ENCODE peak calls at places on chromosomes 13 and 19, in four cellular contexts. A, B, T and W are unnamed samples.

GRCh38 chr13:112931028-112931934 is 37.7 kb upstream of the MCF2L start:
- DNase-seq in A (peak), B (peak), T (no peak), W (no peak)

GRCh38 chr13:27578121-27579030 is 42.0 kb downstream of the LNX2 start:
- DNase-seq in A (no peak), B (no peak), T (no peak), W (no peak)

GRCh38 chr13:98577823-98578285 is 947 bp upstream of the STK24 start:
- DNase-seq in A (no peak), B (no peak), T (peak), W (no peak)

GRCh38 chr13:49308977-49309408 is 61.3 kb downstream of the CDADC1 start:
- DNase-seq in A (no peak), B (peak), T (no peak), W (no peak)

GRCh38 chr13:66660013-66660804 is 569.9 kb downstream of the PCDH9 start:
- DNase-seq in A (no peak), B (peak), T (no peak), W (no peak)

GRCh38 chr13:110017379-110017778 is 231.0 kb upstream of the IRS2 start:
- DNase-seq in A (no peak), B (no peak), T (no peak), W (no peak)

GRCh38 chr19:11125994-11126685 is 29.4 kb downstream of the SPC24 start:
- DNase-seq in A (peak), B (peak), T (peak), W (peak)

GRCh38 chr19:46902402-46902766 is 41.6 kb downstream of the ARHGAP35 start:
- DNase-seq in A (no peak), B (no peak), T (no peak), W (no peak)

GRCh38 chr19:45514376-45515051 is 7.2 kb downstream of the VASP start:
- DNase-seq in A (no peak), B (no peak), T (no peak), W (no peak)

GRCh38 chr13:111288276-111288675 is 32.2 kb upstream of the TEX29 start:
- DNase-seq in A (no peak), B (no peak), T (no peak), W (no peak)

GRCh38 chr19:1987197-1988187 is 28.0 kb downstream of the BTBD2 start:
- DNase-seq in A (no peak), B (no peak), T (peak), W (no peak)
- TF ChIP-seq CTCF in A (no peak), B (no peak), T (no peak), W (no peak)

GRCh38 chr13:53005631-53006030 is 23.0 kb upstream of the OLFM4 start:
- DNase-seq in A (no peak), B (no peak), T (no peak), W (no peak)

GRCh38 chr13:53007872-53008271 is 20.7 kb upstream of the OLFM4 start:
- DNase-seq in A (no peak), B (no peak), T (no peak), W (no peak)

GRCh38 chr13:53001871-53002270 is 26.7 kb upstream of the OLFM4 start:
- DNase-seq in A (no peak), B (no peak), T (no peak), W (no peak)

GRCh38 chr13:53001444-53001843 is 27.2 kb upstream of the OLFM4 start:
- DNase-seq in A (no peak), B (no peak), T (no peak), W (no peak)

DNA sequence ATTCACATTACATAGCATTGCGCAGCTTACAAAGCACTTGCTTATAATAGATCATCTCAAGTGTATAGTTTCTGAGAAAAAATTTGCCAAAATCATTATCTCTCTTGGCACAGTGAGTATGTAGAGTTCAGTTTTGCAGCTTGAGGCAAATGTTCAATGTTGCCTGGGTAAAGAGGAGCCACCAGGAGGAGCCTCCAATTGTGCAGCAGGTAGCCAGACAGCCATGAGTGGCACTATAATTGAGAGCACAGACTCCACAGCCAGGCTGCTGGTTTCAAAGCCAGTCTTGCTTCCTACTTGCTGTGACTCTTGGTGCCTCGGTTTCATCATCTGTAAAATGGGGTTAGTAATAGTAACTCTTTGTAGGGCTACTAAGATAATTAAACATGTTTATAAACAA is 24.0 kb upstream of the OLFM4 start:
- DNase-seq in A (no peak), B (no peak), T (no peak), W (no peak)
- TF ChIP-seq CTCF in A (peak), B (no peak), T (no peak), W (no peak)

GRCh38 chr19:3547301-3547731 is 8.3 kb downstream of the TEKTIP1 start:
- DNase-seq in A (no peak), B (no peak), T (no peak), W (no peak)
- TF ChIP-seq CTCF in A (peak), B (peak), T (peak), W (peak)

GRCh38 chr13:102484329-102484728 is 82.5 kb upstream of the FGF14 start:
- DNase-seq in A (no peak), B (no peak), T (no peak), W (no peak)
- TF ChIP-seq CTCF in A (peak), B (no peak), T (no peak), W (no peak)